ENCODE peak calls at places on chromosomes 11 and 22, in ten cellular contexts. V is CD4-positive, CD25-positive, alpha-beta regulatory T cell; C is CD8-positive, alpha-beta memory T cell; O is tibial nerve; I is kidney epithelial cell; B is cardiac muscle cell; F is esophagus muscularis mucosa; J is adipocyte; K is effector memory CD4-positive, alpha-beta T cell; H is neuronal stem cell. W is an unnamed sample.
A peak's percentile ranks its signal among the peaks of the same experiment; 100 is the strongest.

GRCh38 chr11:130847517-130847916 is 68.8 kb downstream of the SNX19 start:
- DNase-seq in O (no peak), C (no peak), J (peak; percentile 87), K (no peak), V (no peak), B (no peak), F (no peak), H (no peak), I (peak; percentile 86), W (no peak)

GRCh38 chr22:29710922-29711593 is 8.7 kb upstream of the CABP7 start:
- DNase-seq in O (no peak), H (no peak), I (no peak), J (no peak), F (no peak), B (no peak), K (no peak), C (no peak), V (no peak), W (peak; percentile 72)

GRCh38 chr11:57313071-57313787 is 11.5 kb downstream of the TNKS1BP1 start:
- DNase-seq in J (no peak), I (no peak), K (no peak), C (no peak), H (no peak), O (no peak), V (no peak), F (no peak), B (no peak), W (no peak)

GRCh38 chr11:65298131-65298535 is 16.5 kb upstream of the CDC42EP2 start:
- DNase-seq in C (no peak), O (peak; percentile 61), B (no peak), H (no peak), V (no peak), J (peak; percentile 39), F (no peak), I (no peak), K (no peak), W (peak; percentile 80)

GRCh38 chr11:79220171-79220570 is 220.7 kb downstream of the TENM4 start:
- DNase-seq in F (no peak), J (no peak), V (no peak), H (no peak), O (no peak), K (no peak), C (no peak), B (no peak), I (no peak), W (no peak)

GRCh38 chr22:46362221-46362933 is 26.9 kb downstream of the TRMU start:
- DNase-seq in J (no peak), H (no peak), I (no peak), V (no peak), K (no peak), O (no peak), C (no peak), B (no peak), F (no peak), W (no peak)

GRCh38 chr11:12800032-12800671 is 125.9 kb downstream of the TEAD1 start:
- DNase-seq in V (no peak), F (no peak), B (peak; percentile 72), C (no peak), O (no peak), J (peak; percentile 70), H (no peak), I (peak; percentile 78), K (no peak), W (peak; percentile 45)

GRCh38 chr22:35648066-35649025 is at the start of gene APOL6:
- DNase-seq in O (no peak), H (no peak), I (no peak), K (peak; percentile 42), J (peak; percentile 85), F (peak; percentile 92), B (no peak), C (peak; percentile 67), V (peak; percentile 79), W (peak; percentile 68)

DNA sequence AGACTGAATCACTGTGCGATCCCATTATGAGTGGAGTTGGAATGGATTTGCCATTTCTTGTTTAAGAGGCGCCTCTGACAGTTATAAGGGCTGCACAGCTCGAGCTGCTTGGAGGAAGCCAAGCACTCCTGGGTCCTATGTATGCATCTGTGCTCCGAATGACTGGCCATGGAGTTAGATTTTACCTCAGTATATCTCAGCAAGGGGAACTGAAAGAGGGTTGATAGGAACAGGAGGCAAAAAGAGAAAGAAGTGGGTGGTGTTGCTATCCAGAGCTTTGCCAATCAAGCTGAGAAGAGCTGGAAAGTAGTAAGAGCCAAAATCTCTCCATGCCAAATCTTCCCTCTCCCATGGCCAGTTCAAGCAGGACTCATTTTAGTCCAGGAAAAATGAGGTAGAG is 632.0 kb upstream of the KIRREL3 start:
- DNase-seq in H (no peak), B (no peak), K (no peak), I (no peak), F (no peak), V (no peak), J (no peak), C (no peak), O (no peak), W (no peak)
- H3K4me3 ChIP-seq in H (no peak overlapping the region), B (no peak overlapping the region), K (no peak overlapping the region), I (no peak overlapping the region), F (no peak overlapping the region), V (no peak overlapping the region), J (no peak overlapping the region), C (no peak overlapping the region), O (no peak overlapping the region), W (no peak overlapping the region)

GRCh38 chr11:14259870-14260269 is 99.1 kb downstream of the RRAS2 start:
- DNase-seq in O (no peak), B (no peak), I (no peak), F (peak; percentile 82), H (no peak), K (no peak), V (no peak), J (no peak), C (no peak), W (no peak)

GRCh38 chr11:14258177-14258935 is 100.6 kb downstream of the RRAS2 start:
- DNase-seq in F (no peak), J (peak; percentile 37), B (no peak), O (no peak), H (no peak), I (peak; percentile 21), C (no peak), V (no peak), K (no peak), W (no peak)

GRCh38 chr11:14259186-14259784 is 99.7 kb downstream of the RRAS2 start:
- DNase-seq in B (no peak), K (no peak), F (peak; percentile 57), J (no peak), H (no peak), I (no peak), V (no peak), C (no peak), O (no peak), W (no peak)

GRCh38 chr11:14262271-14262846 is 96.6 kb downstream of the RRAS2 start:
- DNase-seq in F (no peak), I (no peak), B (no peak), J (no peak), O (no peak), V (no peak), H (no peak), K (no peak), C (no peak), W (no peak)

GRCh38 chr11:14261094-14261493 is 97.9 kb downstream of the RRAS2 start:
- DNase-seq in B (no peak), K (no peak), I (no peak), O (no peak), F (no peak), V (no peak), H (no peak), C (no peak), J (no peak), W (no peak)
- H3K36me3 ChIP-seq in B (no peaks in the 10 kb centered on the region), K (no peaks in the 10 kb centered on the region), I (no peaks in the 10 kb centered on the region), O (no peaks in the 10 kb centered on the region), F (peaks cover 10% of the 10 kb centered on the region), V (no peaks in the 10 kb centered on the region), H (no peaks in the 10 kb centered on the region), C (no peaks in the 10 kb centered on the region), J (peaks cover 22% of the 10 kb centered on the region), W (no peaks in the 10 kb centered on the region)

GRCh38 chr11:67664213-67664585 is 10.2 kb downstream of the ALDH3B2 start:
- DNase-seq in J (no peak), O (no peak), I (no peak), V (no peak), B (no peak), C (no peak), H (no peak), F (no peak), K (no peak), W (no peak)

GRCh38 chr11:67664696-67665536 is 9.5 kb downstream of the ALDH3B2 start:
- DNase-seq in V (no peak), K (no peak), I (no peak), C (no peak), O (no peak), J (no peak), H (no peak), B (no peak), F (no peak), W (no peak)

GRCh38 chr11:67666303-67666645 is 8.1 kb downstream of the ALDH3B2 start:
- DNase-seq in J (no peak), I (no peak), H (no peak), O (no peak), K (no peak), C (no peak), F (no peak), B (no peak), V (no peak), W (no peak)

GRCh38 chr11:67666676-67667489 is 7.5 kb downstream of the ALDH3B2 start:
- DNase-seq in V (no peak), I (no peak), K (no peak), B (no peak), C (no peak), F (no peak), H (no peak), J (no peak), O (no peak), W (no peak)

DNA sequence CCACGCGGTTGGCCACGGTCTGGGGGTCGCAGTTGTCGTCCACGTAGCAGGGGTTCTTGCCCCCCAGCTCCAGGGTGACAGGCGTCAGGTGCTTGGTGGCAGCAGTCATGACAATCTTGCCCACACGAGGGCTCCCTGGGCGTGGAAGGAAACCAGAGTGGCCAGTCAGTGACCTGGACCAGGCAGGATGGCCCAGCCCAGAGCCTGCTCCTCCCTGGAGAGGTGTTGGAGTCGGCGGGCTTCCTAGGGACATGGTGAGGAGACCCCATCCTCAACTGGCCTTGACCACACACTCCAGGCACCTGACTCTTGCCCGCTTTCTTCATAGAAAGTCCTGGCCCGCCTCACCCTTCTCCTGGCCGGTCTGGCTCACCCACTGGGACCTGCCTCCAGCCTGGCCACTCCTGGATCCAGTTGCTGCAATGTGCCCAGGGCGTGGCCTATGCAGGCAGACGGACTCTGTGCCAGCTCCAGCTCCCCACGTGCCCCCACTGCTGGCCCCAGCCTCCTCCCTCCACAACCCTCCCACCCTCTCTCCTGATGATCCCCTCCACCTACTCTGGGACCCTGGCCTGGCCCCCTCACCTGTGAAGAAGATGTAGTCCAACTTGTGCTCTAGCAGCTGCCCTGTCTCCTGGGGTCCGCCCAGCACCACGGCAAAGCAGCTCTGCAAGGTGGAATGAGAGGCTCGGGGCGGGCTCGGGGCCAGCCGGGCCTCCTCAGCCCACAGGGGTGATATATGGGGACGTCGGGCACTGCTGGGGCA is 8.7 kb downstream of the ALDH3B2 start:
- DNase-seq in B (peak; percentile 23), V (no peak), O (no peak), J (no peak), H (no peak), K (no peak), F (no peak), C (no peak), I (no peak), W (no peak)
- H3K27me3 ChIP-seq in B (no peaks in the 10 kb centered on the region), V (no peaks in the 10 kb centered on the region), O (no peaks in the 10 kb centered on the region), J (peaks cover 57% of the 10 kb centered on the region), H (no peaks in the 10 kb centered on the region), K (no peaks in the 10 kb centered on the region), F (no peaks in the 10 kb centered on the region), C (no peaks in the 10 kb centered on the region), I (peaks cover 11% of the 10 kb centered on the region), W (no peaks in the 10 kb centered on the region)

GRCh38 chr22:27068121-27068520 is 410.7 kb downstream of the MIAT start:
- DNase-seq in C (no peak), I (no peak), K (no peak), J (no peak), B (no peak), O (no peak), F (no peak), V (no peak), H (no peak), W (no peak)
- H3K4me3 ChIP-seq in C (no peak overlapping the region), I (no peak overlapping the region), K (no peak overlapping the region), J (no peak overlapping the region), B (no peak overlapping the region), O (no peak overlapping the region), F (no peak overlapping the region), V (no peak overlapping the region), H (no peak overlapping the region), W (no peak overlapping the region)